ENCODE peak calls at places on chromosomes 16 and 17, in six cellular contexts. One of them, this sample, is unnamed.

GRCh38 chr16:46975908-46976470 is 2.5 kb upstream of the DNAJA2 start:
- DNase-seq in KBM-7: no peak
- DNase-seq in progenitor cell of endocrine pancreas: no peak
- DNase-seq in NCI-H1436 treated with DMSO at 0.1 percent for 48 hours: no peak
- DNase-seq in effector memory CD4-positive, alpha-beta T cell: no peak
- DNase-seq in EH: no peak
- DNase-seq in this sample: no peak

GRCh38 chr16:79687249-79687768 is 86.8 kb upstream of the MAF start:
- DNase-seq in KBM-7: no peak
- DNase-seq in progenitor cell of endocrine pancreas: no peak
- DNase-seq in NCI-H1436 treated with DMSO at 0.1 percent for 48 hours: no peak
- DNase-seq in effector memory CD4-positive, alpha-beta T cell: no peak
- DNase-seq in EH: no peak
- DNase-seq in this sample: no peak

GRCh38 chr16:68369697-68370096 is 58.9 kb downstream of the PRMT7 start:
- DNase-seq in KBM-7: peak
- DNase-seq in progenitor cell of endocrine pancreas: no peak
- DNase-seq in NCI-H1436 treated with DMSO at 0.1 percent for 48 hours: no peak
- DNase-seq in effector memory CD4-positive, alpha-beta T cell: no peak
- DNase-seq in EH: no peak
- DNase-seq in this sample: no peak

GRCh38 chr17:36629252-36629847 is 28.0 kb downstream of the MRM1 start:
- DNase-seq in KBM-7: peak
- DNase-seq in progenitor cell of endocrine pancreas: peak
- DNase-seq in NCI-H1436 treated with DMSO at 0.1 percent for 48 hours: peak
- DNase-seq in effector memory CD4-positive, alpha-beta T cell: peak
- DNase-seq in EH: peak
- DNase-seq in this sample: peak

GRCh38 chr16:78669994-78670393 is 570.5 kb downstream of the WWOX start:
- DNase-seq in KBM-7: no peak
- DNase-seq in progenitor cell of endocrine pancreas: no peak
- DNase-seq in NCI-H1436 treated with DMSO at 0.1 percent for 48 hours: no peak
- DNase-seq in effector memory CD4-positive, alpha-beta T cell: no peak
- DNase-seq in EH: no peak
- DNase-seq in this sample: no peak

GRCh38 chr16:27511657-27512056 is 38.1 kb downstream of the GTF3C1 start:
- DNase-seq in KBM-7: no peak
- DNase-seq in progenitor cell of endocrine pancreas: no peak
- DNase-seq in NCI-H1436 treated with DMSO at 0.1 percent for 48 hours: no peak
- DNase-seq in effector memory CD4-positive, alpha-beta T cell: no peak
- DNase-seq in EH: no peak
- DNase-seq in this sample: no peak

GRCh38 chr17:75625813-75626486 is 7.3 kb upstream of the SMIM5 start:
- DNase-seq in KBM-7: peak
- DNase-seq in progenitor cell of endocrine pancreas: peak
- DNase-seq in NCI-H1436 treated with DMSO at 0.1 percent for 48 hours: no peak
- DNase-seq in effector memory CD4-positive, alpha-beta T cell: no peak
- DNase-seq in EH: peak
- DNase-seq in this sample: no peak

GRCh38 chr17:67260051-67260987 is 15.3 kb upstream of the HELZ start:
- DNase-seq in KBM-7: peak
- DNase-seq in progenitor cell of endocrine pancreas: no peak
- DNase-seq in NCI-H1436 treated with DMSO at 0.1 percent for 48 hours: no peak
- DNase-seq in effector memory CD4-positive, alpha-beta T cell: no peak
- DNase-seq in EH: peak
- DNase-seq in this sample: no peak

GRCh38 chr17:82171750-82172375 is 40.8 kb downstream of the CCDC57 start:
- DNase-seq in KBM-7: no peak
- DNase-seq in progenitor cell of endocrine pancreas: no peak
- DNase-seq in NCI-H1436 treated with DMSO at 0.1 percent for 48 hours: no peak
- DNase-seq in effector memory CD4-positive, alpha-beta T cell: no peak
- DNase-seq in EH: no peak
- DNase-seq in this sample: no peak

GRCh38 chr16:75116081-75116910 is at the start of gene LDHD:
- DNase-seq in KBM-7: peak
- DNase-seq in progenitor cell of endocrine pancreas: no peak
- DNase-seq in NCI-H1436 treated with DMSO at 0.1 percent for 48 hours: no peak
- DNase-seq in effector memory CD4-positive, alpha-beta T cell: no peak
- DNase-seq in EH: peak
- DNase-seq in this sample: no peak

GRCh38 chr17:41013181-41013580 is 4.3 kb upstream of the KRTAP3-1 start:
- DNase-seq in KBM-7: no peak
- DNase-seq in progenitor cell of endocrine pancreas: no peak
- DNase-seq in NCI-H1436 treated with DMSO at 0.1 percent for 48 hours: no peak
- DNase-seq in effector memory CD4-positive, alpha-beta T cell: no peak
- DNase-seq in EH: peak
- DNase-seq in this sample: no peak